ENCODE peak calls at places on chromosomes 12 and 14, in ten cellular contexts. K is glutamatergic neuron, R is foreskin fibroblast, G is NB4, N is omental fat pad, C is K562, Q is AG09319, A is CD14-positive monocyte, V is GM23338, B is Caco-2. Z is an unnamed sample.

GRCh38 chr14:92497391-92497790 is 16.2 kb upstream of the RIN3 start:
- DNase-seq in K (no peak), R (no peak), G (no peak), N (no peak), C (no peak), Q (no peak), A (no peak), V (peak), B (no peak), Z (no peak)

GRCh38 chr12:57477710-57478681 is 1.7 kb downstream of the ARHGAP9 start:
- DNase-seq in K (no peak), R (no peak), G (peak), N (no peak), C (peak), Q (no peak), A (peak), V (no peak), B (no peak), Z (peak)

GRCh38 chr12:26056335-26056734 is 68.5 kb downstream of the BHLHE41 start:
- DNase-seq in K (no peak), R (peak), G (no peak), N (no peak), C (no peak), Q (no peak), A (no peak), V (no peak), B (no peak), Z (no peak)

GRCh38 chr14:91202234-91202974 is 42.1 kb downstream of the GPR68 start:
- DNase-seq in K (no peak), R (no peak), G (no peak), N (no peak), C (peak), Q (no peak), A (no peak), V (no peak), B (no peak), Z (no peak)

GRCh38 chr12:114767906-114768697 is 84.1 kb upstream of the TBX3 start:
- DNase-seq in K (no peak), R (peak), G (no peak), N (no peak), C (no peak), Q (no peak), A (no peak), V (no peak), B (peak), Z (no peak)

GRCh38 chr14:64692597-64693350 is 11.4 kb upstream of the PLEKHG3 start:
- DNase-seq in K (no peak), R (no peak), G (no peak), N (no peak), C (no peak), Q (no peak), A (no peak), V (no peak), B (no peak), Z (no peak)

GRCh38 chr12:107519906-107520859 is 165.4 kb upstream of the PWP1 start:
- DNase-seq in K (no peak), R (no peak), G (peak), N (no peak), C (no peak), Q (no peak), A (peak), V (no peak), B (no peak), Z (no peak)

GRCh38 chr14:41605550-41606248 is 977 bp upstream of the LRFN5 start:
- DNase-seq in K (peak), R (peak), G (no peak), N (no peak), C (no peak), Q (no peak), A (no peak), V (peak), B (no peak), Z (no peak)

GRCh38 chr12:104751024-104751570 is 207.0 kb downstream of the SLC41A2 start:
- DNase-seq in K (no peak), R (no peak), G (no peak), N (no peak), C (no peak), Q (no peak), A (no peak), V (no peak), B (no peak), Z (no peak)

GRCh38 chr14:75428230-75429104 is 645 bp downstream of the JDP2 start:
- DNase-seq in K (peak), R (peak), G (peak), N (no peak), C (peak), Q (no peak), A (no peak), V (peak), B (peak), Z (peak)

GRCh38 chr12:65113621-65114035 is 7.5 kb downstream of the WIF1 start:
- DNase-seq in K (no peak), R (peak), G (no peak), N (no peak), C (no peak), Q (no peak), A (no peak), V (no peak), B (peak), Z (no peak)

GRCh38 chr12:11623382-11623781 is 26.1 kb upstream of the ETV6 start:
- DNase-seq in K (no peak), R (no peak), G (no peak), N (no peak), C (no peak), Q (no peak), A (no peak), V (no peak), B (peak), Z (no peak)

GRCh38 chr12:50065726-50066310 is 8.4 kb downstream of the ASIC1 start:
- DNase-seq in K (no peak), R (peak), G (no peak), N (no peak), C (no peak), Q (no peak), A (no peak), V (no peak), B (no peak), Z (no peak)

GRCh38 chr12:53518381-53518780 is 11.1 kb upstream of the NPFF start:
- DNase-seq in K (no peak), R (no peak), G (no peak), N (no peak), C (no peak), Q (no peak), A (no peak), V (no peak), B (no peak), Z (no peak)

GRCh38 chr12:77031745-77032144 is 33.6 kb downstream of the E2F7 start:
- DNase-seq in K (no peak), R (peak), G (peak), N (no peak), C (no peak), Q (no peak), A (no peak), V (no peak), B (no peak), Z (no peak)

GRCh38 chr14:103021817-103022668 is 35.3 kb downstream of the CDC42BPB start:
- DNase-seq in K (no peak), R (peak), G (no peak), N (no peak), C (no peak), Q (no peak), A (peak), V (no peak), B (no peak), Z (no peak)

GRCh38 chr14:105860615-105861580 is 334.5 kb downstream of the TMEM121 start:
- DNase-seq in K (no peak), R (no peak), G (no peak), N (peak), C (no peak), Q (no peak), A (peak), V (no peak), B (no peak), Z (peak)

GRCh38 chr12:12007001-12007712 is 63.6 kb upstream of the BCL2L14 start:
- DNase-seq in K (no peak), R (no peak), G (peak), N (no peak), C (no peak), Q (no peak), A (no peak), V (no peak), B (no peak), Z (peak)

GRCh38 chr14:24828486-24828885 is 194.5 kb upstream of the GZMB start:
- DNase-seq in K (no peak), R (no peak), G (no peak), N (no peak), C (no peak), Q (no peak), A (no peak), V (no peak), B (no peak), Z (no peak)

GRCh38 chr12:68958337-68958736 is 25.4 kb upstream of the CPM start:
- DNase-seq in K (no peak), R (no peak), G (peak), N (no peak), C (no peak), Q (no peak), A (no peak), V (no peak), B (no peak), Z (peak)

GRCh38 chr12:85663631-85664030 is 172.6 kb downstream of the RASSF9 start:
- DNase-seq in K (no peak), R (no peak), G (no peak), N (no peak), C (no peak), Q (no peak), A (no peak), V (no peak), B (no peak), Z (no peak)

GRCh38 chr14:71321556-71322315 is 414.5 kb downstream of the PCNX1 start:
- DNase-seq in K (no peak), R (peak), G (peak), N (no peak), C (no peak), Q (no peak), A (no peak), V (peak), B (peak), Z (peak)

GRCh38 chr14:20628063-20628854 is 13.2 kb downstream of the OR6S1 start:
- DNase-seq in K (no peak), R (no peak), G (no peak), N (no peak), C (no peak), Q (no peak), A (no peak), V (peak), B (no peak), Z (no peak)

GRCh38 chr12:122022393-122023338 is 982 bp downstream of the BCL7A start:
- DNase-seq in K (no peak), R (peak), G (peak), N (no peak), C (peak), Q (no peak), A (no peak), V (peak), B (peak), Z (no peak)

GRCh38 chr12:58919271-58920101 is 818 bp downstream of the LRIG3 start:
- DNase-seq in K (no peak), R (peak), G (no peak), N (no peak), C (no peak), Q (no peak), A (no peak), V (peak), B (peak), Z (peak)
- TF ChIP-seq CTCF in K (no peak), R (no peak), G (no peak), N (no peak), C (no peak), Q (no peak), A (no peak), V (no peak), B (no peak), Z (no peak)

GRCh38 chr14:37197421-37198272 is at the start of gene MIPOL1:
- DNase-seq in K (peak), R (peak), G (no peak), N (peak), C (peak), Q (peak), A (no peak), V (peak), B (peak), Z (no peak)
- TF ChIP-seq CTCF in K (no peak), R (no peak), G (no peak), N (no peak), C (peak), Q (peak), A (no peak), V (peak), B (peak), Z (no peak)

GRCh38 chr14:36315159-36315853 is 5.1 kb downstream of the MBIP start:
- DNase-seq in K (no peak), R (no peak), G (no peak), N (no peak), C (no peak), Q (no peak), A (no peak), V (peak), B (no peak), Z (peak)

GRCh38 chr14:36313206-36313605 is 7.2 kb downstream of the MBIP start:
- DNase-seq in K (no peak), R (no peak), G (no peak), N (no peak), C (no peak), Q (no peak), A (no peak), V (peak), B (no peak), Z (no peak)

GRCh38 chr14:36317650-36318049 is 2.8 kb downstream of the MBIP start:
- DNase-seq in K (no peak), R (peak), G (no peak), N (no peak), C (no peak), Q (no peak), A (no peak), V (no peak), B (no peak), Z (no peak)

GRCh38 chr14:36316131-36316530 is 4.3 kb downstream of the MBIP start:
- DNase-seq in K (no peak), R (no peak), G (no peak), N (no peak), C (no peak), Q (no peak), A (no peak), V (no peak), B (no peak), Z (no peak)

GRCh38 chr14:36313898-36314297 is 6.5 kb downstream of the MBIP start:
- DNase-seq in K (no peak), R (no peak), G (peak), N (no peak), C (no peak), Q (no peak), A (no peak), V (peak), B (no peak), Z (no peak)
- TF ChIP-seq CTCF in K (no peak), R (no peak), G (no peak), N (no peak), C (no peak), Q (no peak), A (no peak), V (peak), B (peak), Z (no peak)

GRCh38 chr14:94355191-94355794 is 32.2 kb upstream of the SERPINA6 start:
- DNase-seq in K (peak), R (peak), G (no peak), N (no peak), C (no peak), Q (peak), A (peak), V (peak), B (peak), Z (no peak)
- TF ChIP-seq CTCF in K (peak), R (peak), G (no peak), N (no peak), C (no peak), Q (peak), A (peak), V (peak), B (peak), Z (peak)

DNA sequence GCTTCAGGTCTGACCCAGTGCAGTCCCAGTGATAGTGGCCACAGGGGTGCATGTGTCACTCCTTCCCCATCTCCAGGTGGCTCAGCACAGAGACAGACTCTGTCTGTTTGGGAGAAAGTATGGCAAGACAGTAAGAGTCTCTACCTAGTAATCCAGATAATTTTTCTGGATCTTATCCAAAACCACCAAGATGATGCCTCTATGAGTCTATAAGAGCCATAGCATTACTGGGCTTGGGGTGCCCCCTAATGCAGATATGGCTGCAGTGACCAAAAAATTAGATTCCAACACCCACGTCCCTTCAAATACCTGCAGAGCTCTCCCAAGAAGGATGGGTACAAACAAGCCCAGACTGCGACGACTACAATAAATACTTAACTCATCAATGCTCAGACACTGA is 123.8 kb downstream of the GRIP1 start:
- DNase-seq in K (no peak), R (peak), G (peak), N (no peak), C (no peak), Q (no peak), A (no peak), V (peak), B (peak), Z (no peak)
- TF ChIP-seq CTCF in K (no peak), R (no peak), G (no peak), N (no peak), C (no peak), Q (no peak), A (no peak), V (peak), B (no peak), Z (no peak)

GRCh38 chr12:52049286-52049685 is 2.0 kb upstream of the NR4A1 start:
- DNase-seq in K (no peak), R (no peak), G (no peak), N (no peak), C (no peak), Q (no peak), A (no peak), V (no peak), B (no peak), Z (no peak)

GRCh38 chr12:52049688-52050087 is 1.6 kb upstream of the NR4A1 start:
- DNase-seq in K (no peak), R (no peak), G (no peak), N (no peak), C (no peak), Q (no peak), A (no peak), V (no peak), B (no peak), Z (no peak)

GRCh38 chr12:52050771-52051541 is at the start of gene NR4A1:
- DNase-seq in K (peak), R (peak), G (peak), N (peak), C (peak), Q (peak), A (peak), V (peak), B (peak), Z (peak)

GRCh38 chr12:52052471-52053186 is 1.4 kb downstream of the NR4A1 start:
- DNase-seq in K (no peak), R (no peak), G (no peak), N (no peak), C (peak), Q (no peak), A (no peak), V (peak), B (no peak), Z (peak)

GRCh38 chr12:52050116-52050770 is 999 bp upstream of the NR4A1 start:
- DNase-seq in K (no peak), R (no peak), G (no peak), N (no peak), C (no peak), Q (no peak), A (peak), V (peak), B (peak), Z (peak)
- TF ChIP-seq CTCF in K (no peak), R (no peak), G (no peak), N (no peak), C (no peak), Q (no peak), A (peak), V (no peak), B (no peak), Z (no peak)

GRCh38 chr12:71250186-71250585 is 92.4 kb upstream of the TSPAN8 start:
- DNase-seq in K (no peak), R (peak), G (no peak), N (no peak), C (no peak), Q (no peak), A (no peak), V (no peak), B (no peak), Z (no peak)

DNA sequence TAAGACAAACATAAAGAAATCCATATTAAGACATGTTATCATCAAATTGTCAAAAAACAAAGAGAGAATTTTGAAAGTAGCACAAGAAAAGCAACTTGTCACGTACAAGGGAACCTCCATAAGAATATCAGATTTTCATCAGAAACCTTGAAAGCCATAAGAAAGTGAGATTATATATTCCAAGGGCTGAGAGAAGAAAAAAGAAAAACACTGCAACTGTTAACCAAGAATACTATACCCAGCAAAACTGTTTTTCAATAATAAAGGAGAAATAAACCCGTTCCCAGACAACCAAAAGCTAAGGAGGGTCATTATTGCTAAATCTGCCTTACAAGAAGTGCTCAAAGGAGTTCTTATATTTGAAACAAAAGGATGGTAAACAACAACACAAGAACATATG is 94.7 kb upstream of the TSPAN8 start:
- DNase-seq in K (no peak), R (no peak), G (no peak), N (no peak), C (no peak), Q (no peak), A (no peak), V (no peak), B (no peak), Z (no peak)
- TF ChIP-seq CTCF in K (no peak), R (no peak), G (no peak), N (no peak), C (no peak), Q (no peak), A (no peak), V (no peak), B (no peak), Z (no peak)

DNA sequence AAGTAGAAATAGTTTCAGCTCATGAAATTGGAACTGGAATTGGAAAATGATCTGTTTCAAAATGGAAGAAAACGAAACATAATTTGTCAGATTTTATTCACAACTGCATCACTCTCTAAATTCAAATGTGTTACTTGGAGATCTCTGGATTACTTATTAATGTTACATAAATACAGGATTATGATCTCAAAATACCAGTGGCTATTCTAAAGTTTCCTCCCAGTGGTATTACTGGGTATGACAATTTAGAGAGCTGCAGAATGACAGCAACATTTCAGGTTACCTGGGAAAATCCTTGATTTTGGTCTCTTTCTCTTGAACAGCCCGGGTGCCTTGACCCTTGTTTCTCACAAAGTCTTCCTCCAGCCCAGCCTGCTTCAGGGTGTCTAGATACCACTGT is 14.2 kb downstream of the FAM161B start:
- DNase-seq in K (no peak), R (peak), G (no peak), N (no peak), C (peak), Q (no peak), A (no peak), V (peak), B (peak), Z (peak)
- TF ChIP-seq CTCF in K (peak), R (no peak), G (no peak), N (no peak), C (no peak), Q (peak), A (peak), V (peak), B (peak), Z (no peak)